ENCODE peak calls at places on chromosomes 5 and 9, in ten cellular contexts. One of them, this sample, is unnamed.

GRCh38 chr5:168327451-168327850 is 36.0 kb downstream of the WWC1 start:
- DNase-seq in A172: no peak
- DNase-seq in cardiac muscle cell: no peak
- DNase-seq in progenitor cell of endocrine pancreas: no peak
- DNase-seq in renal cortical epithelial cell: no peak
- DNase-seq in BE2C: no peak
- DNase-seq in M059J: no peak
- DNase-seq in EH: no peak
- DNase-seq in endothelial cell: no peak
- DNase-seq in NAMALWA: no peak
- DNase-seq in this sample: no peak

GRCh38 chr5:52760695-52761366 is 26.9 kb upstream of the ITGA1 start:
- DNase-seq in A172: no peak
- DNase-seq in cardiac muscle cell: no peak
- DNase-seq in progenitor cell of endocrine pancreas: no peak
- DNase-seq in renal cortical epithelial cell: no peak
- DNase-seq in BE2C: no peak
- DNase-seq in M059J: no peak
- DNase-seq in EH: no peak
- DNase-seq in endothelial cell: no peak
- DNase-seq in NAMALWA: no peak
- DNase-seq in this sample: no peak

GRCh38 chr9:128575469-128575868 is 23.1 kb downstream of the SPTAN1 start:
- DNase-seq in A172: peak; percentile 29
- DNase-seq in cardiac muscle cell: no peak
- DNase-seq in progenitor cell of endocrine pancreas: no peak
- DNase-seq in renal cortical epithelial cell: no peak
- DNase-seq in BE2C: no peak
- DNase-seq in M059J: no peak
- DNase-seq in EH: peak; percentile 69
- DNase-seq in endothelial cell: no peak
- DNase-seq in NAMALWA: no peak
- DNase-seq in this sample: no peak

GRCh38 chr5:32551865-32552264 is 33.5 kb upstream of the SUB1 start:
- DNase-seq in A172: no peak
- DNase-seq in cardiac muscle cell: no peak
- DNase-seq in progenitor cell of endocrine pancreas: no peak
- DNase-seq in renal cortical epithelial cell: no peak
- DNase-seq in BE2C: no peak
- DNase-seq in M059J: no peak
- DNase-seq in EH: no peak
- DNase-seq in endothelial cell: no peak
- DNase-seq in NAMALWA: no peak
- DNase-seq in this sample: no peak

GRCh38 chr9:32580631-32581300 is 7.8 kb upstream of the NDUFB6 start:
- DNase-seq in A172: no peak
- DNase-seq in cardiac muscle cell: no peak
- DNase-seq in progenitor cell of endocrine pancreas: no peak
- DNase-seq in renal cortical epithelial cell: peak; percentile 19
- DNase-seq in BE2C: no peak
- DNase-seq in M059J: no peak
- DNase-seq in EH: no peak
- DNase-seq in endothelial cell: peak; percentile 8
- DNase-seq in NAMALWA: no peak
- DNase-seq in this sample: no peak

GRCh38 chr9:107587175-107587963 is 97.8 kb upstream of the KLF4 start:
- DNase-seq in A172: no peak
- DNase-seq in cardiac muscle cell: no peak
- DNase-seq in progenitor cell of endocrine pancreas: no peak
- DNase-seq in renal cortical epithelial cell: no peak
- DNase-seq in BE2C: no peak
- DNase-seq in M059J: peak; percentile 34
- DNase-seq in EH: no peak
- DNase-seq in endothelial cell: no peak
- DNase-seq in NAMALWA: no peak
- DNase-seq in this sample: no peak

GRCh38 chr5:72159501-72159911 is 52.2 kb downstream of the MAP1B start:
- DNase-seq in A172: no peak
- DNase-seq in cardiac muscle cell: no peak
- DNase-seq in progenitor cell of endocrine pancreas: no peak
- DNase-seq in renal cortical epithelial cell: no peak
- DNase-seq in BE2C: no peak
- DNase-seq in M059J: peak; percentile 67
- DNase-seq in EH: peak; percentile 65
- DNase-seq in endothelial cell: no peak
- DNase-seq in NAMALWA: no peak
- DNase-seq in this sample: no peak

GRCh38 chr9:16053131-16053530 is 500.3 kb downstream of the CCDC171 start:
- DNase-seq in A172: no peak
- DNase-seq in cardiac muscle cell: no peak
- DNase-seq in progenitor cell of endocrine pancreas: no peak
- DNase-seq in renal cortical epithelial cell: no peak
- DNase-seq in BE2C: no peak
- DNase-seq in M059J: no peak
- DNase-seq in EH: no peak
- DNase-seq in endothelial cell: no peak
- DNase-seq in NAMALWA: no peak
- DNase-seq in this sample: no peak

GRCh38 chr9:114037961-114038723 is 40.0 kb downstream of the AMBP start:
- DNase-seq in A172: no peak
- DNase-seq in cardiac muscle cell: no peak
- DNase-seq in progenitor cell of endocrine pancreas: no peak
- DNase-seq in renal cortical epithelial cell: peak; percentile 88
- DNase-seq in BE2C: peak; percentile 51
- DNase-seq in M059J: peak; percentile 26
- DNase-seq in EH: no peak
- DNase-seq in endothelial cell: no peak
- DNase-seq in NAMALWA: no peak
- DNase-seq in this sample: no peak

GRCh38 chr9:21770877-21771560 is 31.4 kb upstream of the MTAP start:
- DNase-seq in A172: no peak
- DNase-seq in cardiac muscle cell: peak; percentile 85
- DNase-seq in progenitor cell of endocrine pancreas: no peak
- DNase-seq in renal cortical epithelial cell: peak; percentile 78
- DNase-seq in BE2C: no peak
- DNase-seq in M059J: peak; percentile 90
- DNase-seq in EH: peak; percentile 86
- DNase-seq in endothelial cell: no peak
- DNase-seq in NAMALWA: no peak
- DNase-seq in this sample: no peak

GRCh38 chr5:74538206-74538661 is 102.3 kb downstream of the ENC1 start:
- DNase-seq in A172: no peak
- DNase-seq in cardiac muscle cell: peak; percentile 95
- DNase-seq in progenitor cell of endocrine pancreas: no peak
- DNase-seq in renal cortical epithelial cell: peak; percentile 60
- DNase-seq in BE2C: no peak
- DNase-seq in M059J: peak; percentile 30
- DNase-seq in EH: peak; percentile 78
- DNase-seq in endothelial cell: peak; percentile 17
- DNase-seq in NAMALWA: no peak
- DNase-seq in this sample: no peak

GRCh38 chr5:114249838-114250237 is 112.0 kb upstream of the KCNN2 start:
- DNase-seq in A172: no peak
- DNase-seq in cardiac muscle cell: no peak
- DNase-seq in progenitor cell of endocrine pancreas: no peak
- DNase-seq in renal cortical epithelial cell: no peak
- DNase-seq in BE2C: no peak
- DNase-seq in M059J: peak; percentile 37
- DNase-seq in EH: peak; percentile 96
- DNase-seq in endothelial cell: no peak
- DNase-seq in NAMALWA: no peak
- DNase-seq in this sample: no peak

GRCh38 chr5:56516936-56517521 is 283.9 kb upstream of the ANKRD55 start:
- DNase-seq in A172: no peak
- DNase-seq in cardiac muscle cell: peak; percentile 47
- DNase-seq in progenitor cell of endocrine pancreas: no peak
- DNase-seq in renal cortical epithelial cell: peak; percentile 75
- DNase-seq in BE2C: peak; percentile 85
- DNase-seq in M059J: peak; percentile 20
- DNase-seq in EH: peak; percentile 44
- DNase-seq in endothelial cell: no peak
- DNase-seq in NAMALWA: peak; percentile 2
- DNase-seq in this sample: no peak

GRCh38 chr5:40030661-40031060 is 605.9 kb upstream of the DAB2 start:
- DNase-seq in A172: no peak
- DNase-seq in cardiac muscle cell: no peak
- DNase-seq in progenitor cell of endocrine pancreas: no peak
- DNase-seq in renal cortical epithelial cell: peak; percentile 86
- DNase-seq in BE2C: no peak
- DNase-seq in M059J: peak; percentile 7
- DNase-seq in EH: no peak
- DNase-seq in endothelial cell: no peak
- DNase-seq in NAMALWA: no peak
- DNase-seq in this sample: no peak

GRCh38 chr5:176407456-176408244 is 8.7 kb downstream of the CLTB start:
- DNase-seq in A172: no peak
- DNase-seq in cardiac muscle cell: no peak
- DNase-seq in progenitor cell of endocrine pancreas: no peak
- DNase-seq in renal cortical epithelial cell: no peak
- DNase-seq in BE2C: no peak
- DNase-seq in M059J: no peak
- DNase-seq in EH: no peak
- DNase-seq in endothelial cell: no peak
- DNase-seq in NAMALWA: no peak
- DNase-seq in this sample: no peak

GRCh38 chr9:698937-699336 is 142.6 kb upstream of the DMRT1 start:
- DNase-seq in A172: no peak
- DNase-seq in cardiac muscle cell: no peak
- DNase-seq in progenitor cell of endocrine pancreas: no peak
- DNase-seq in renal cortical epithelial cell: no peak
- DNase-seq in BE2C: no peak
- DNase-seq in M059J: no peak
- DNase-seq in EH: no peak
- DNase-seq in endothelial cell: no peak
- DNase-seq in NAMALWA: no peak
- DNase-seq in this sample: no peak